ENCODE peak calls at places on chromosomes 1 and 21, in six cellular contexts. Y, Q, S, H, E and B are unnamed samples.

GRCh38 chr1:181936768-181937581 is 124.5 kb downstream of the ZNF648 start:
- DNase-seq in H (peak), Y (peak), Q (peak), E (no peak), S (peak), B (peak)

GRCh38 chr1:53654216-53655210 is 84.5 kb downstream of the GLIS1 start:
- DNase-seq in E (peak), S (no peak), Q (no peak), Y (no peak), H (peak), B (no peak)

GRCh38 chr1:17539526-17540254 is at the start of gene ARHGEF10L:
- DNase-seq in H (no peak), Y (no peak), E (no peak), Q (peak), S (no peak), B (peak)

GRCh38 chr1:218394989-218395388 is 49.9 kb downstream of the TGFB2 start:
- DNase-seq in Y (no peak), E (no peak), Q (no peak), H (no peak), S (no peak), B (no peak)

GRCh38 chr1:111476214-111476613 is 2.4 kb downstream of the C1orf162 start:
- DNase-seq in S (no peak), H (no peak), E (no peak), Y (no peak), Q (no peak), B (no peak)

GRCh38 chr1:196678510-196678884 is 26.7 kb downstream of the CFH start:
- DNase-seq in E (peak), Y (no peak), H (peak), S (peak), Q (no peak), B (no peak)

GRCh38 chr1:116487583-116487982 is 83.2 kb downstream of the CD58 start:
- DNase-seq in S (no peak), E (no peak), H (no peak), Y (no peak), Q (no peak), B (no peak)

GRCh38 chr21:45064618-45065399 is 9.6 kb upstream of the ADARB1 start:
- DNase-seq in S (no peak), Y (no peak), H (no peak), E (no peak), Q (no peak), B (no peak)

GRCh38 chr1:85617582-85618237 is 37.1 kb downstream of the CCN1 start:
- DNase-seq in E (peak), Y (no peak), S (no peak), H (peak), Q (no peak), B (no peak)

GRCh38 chr1:224495861-224496260 is 61.3 kb upstream of the WDR26 start:
- DNase-seq in Y (no peak), H (no peak), Q (no peak), E (no peak), S (no peak), B (no peak)

GRCh38 chr1:217059401-217059800 is 336.2 kb upstream of the ESRRG start:
- DNase-seq in E (no peak), H (no peak), Q (no peak), Y (no peak), S (no peak), B (no peak)

GRCh38 chr1:40782371-40782956 is 1.1 kb upstream of the KCNQ4 start:
- DNase-seq in S (no peak), Y (no peak), Q (peak), H (no peak), E (no peak), B (no peak)

GRCh38 chr1:118927421-118927820 is 60.7 kb downstream of the TBX15 start:
- DNase-seq in E (no peak), Q (no peak), S (peak), H (no peak), Y (no peak), B (no peak)
- TF ChIP-seq CTCF in E (no peak), Q (no peak), S (no peak), H (no peak), Y (no peak), B (no peak)

DNA sequence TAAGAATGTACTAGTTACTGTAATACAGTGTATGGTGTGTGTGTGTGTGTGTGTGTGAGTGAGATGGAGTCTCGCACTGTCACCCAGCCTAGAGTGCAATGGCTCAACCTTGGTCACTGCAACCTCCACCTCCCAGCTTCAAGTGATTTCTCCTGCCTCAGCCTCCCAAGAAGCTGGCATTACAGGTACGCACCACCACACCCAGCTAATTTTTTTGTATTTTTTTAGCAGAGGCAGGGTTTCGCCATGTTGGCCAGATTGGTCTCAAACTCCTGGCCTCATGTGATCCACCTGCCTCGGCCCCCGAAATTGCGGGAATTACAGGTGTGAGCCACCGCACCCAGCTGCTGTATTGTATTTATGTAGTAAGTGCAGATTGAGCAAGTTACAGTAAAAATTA is 2.9 kb upstream of the LRRC40 start:
- DNase-seq in H (no peak), S (no peak), Y (no peak), Q (no peak), E (no peak), B (no peak)
- H3K4me3 ChIP-seq in H (no peak), S (no peak), Y (no peak), Q (no peak), E (no peak), B (no peak)

GRCh38 chr1:240970253-240970652 is 358.3 kb upstream of the GREM2 start:
- DNase-seq in H (no peak), E (no peak), Q (no peak), Y (no peak), S (no peak), B (no peak)

GRCh38 chr1:240968864-240969263 is 356.9 kb upstream of the GREM2 start:
- DNase-seq in E (no peak), Y (no peak), S (no peak), Q (no peak), H (no peak), B (no peak)

GRCh38 chr1:240965581-240966091 is 353.7 kb upstream of the GREM2 start:
- DNase-seq in Q (no peak), E (no peak), Y (no peak), S (peak), H (no peak), B (no peak)

GRCh38 chr1:240962086-240962485 is 350.1 kb upstream of the GREM2 start:
- DNase-seq in H (no peak), Q (no peak), S (no peak), Y (no peak), E (no peak), B (no peak)

DNA sequence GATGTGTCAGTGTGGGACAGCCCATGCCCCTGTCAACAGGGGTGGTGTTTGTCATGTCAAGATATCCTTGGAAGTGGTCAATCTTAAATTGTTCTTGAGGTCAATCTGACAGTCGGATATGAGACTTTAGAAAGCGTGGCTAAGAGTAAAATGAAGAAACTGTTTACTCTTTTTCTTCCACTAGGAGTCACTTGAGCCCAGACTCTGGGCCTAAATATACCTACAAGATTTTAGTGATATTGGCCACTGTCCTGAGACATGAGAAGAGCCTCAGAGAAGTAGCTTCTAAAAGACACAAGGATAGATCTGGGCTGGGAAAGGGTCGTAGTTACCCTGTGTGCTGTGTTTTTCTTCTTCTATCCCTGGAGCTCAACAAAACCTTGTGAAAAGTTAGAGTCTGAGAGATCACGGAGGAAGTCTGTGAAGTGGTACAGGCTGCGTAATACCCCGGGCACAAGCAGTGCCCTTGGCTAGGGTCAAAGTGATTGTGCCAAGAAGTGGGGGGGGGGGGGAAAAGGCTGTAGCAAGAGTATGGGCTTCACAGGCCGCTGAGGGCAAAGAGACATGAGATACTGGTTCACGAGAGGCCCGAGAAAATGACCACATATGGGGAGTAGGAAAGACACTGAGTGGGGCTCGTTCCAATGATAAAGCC is 355.2 kb upstream of the GREM2 start:
- DNase-seq in H (peak), E (no peak), Q (no peak), S (peak), Y (no peak), B (no peak)
- TF ChIP-seq CTCF in H (peak), E (no peak), Q (no peak), S (peak), Y (no peak), B (no peak)

DNA sequence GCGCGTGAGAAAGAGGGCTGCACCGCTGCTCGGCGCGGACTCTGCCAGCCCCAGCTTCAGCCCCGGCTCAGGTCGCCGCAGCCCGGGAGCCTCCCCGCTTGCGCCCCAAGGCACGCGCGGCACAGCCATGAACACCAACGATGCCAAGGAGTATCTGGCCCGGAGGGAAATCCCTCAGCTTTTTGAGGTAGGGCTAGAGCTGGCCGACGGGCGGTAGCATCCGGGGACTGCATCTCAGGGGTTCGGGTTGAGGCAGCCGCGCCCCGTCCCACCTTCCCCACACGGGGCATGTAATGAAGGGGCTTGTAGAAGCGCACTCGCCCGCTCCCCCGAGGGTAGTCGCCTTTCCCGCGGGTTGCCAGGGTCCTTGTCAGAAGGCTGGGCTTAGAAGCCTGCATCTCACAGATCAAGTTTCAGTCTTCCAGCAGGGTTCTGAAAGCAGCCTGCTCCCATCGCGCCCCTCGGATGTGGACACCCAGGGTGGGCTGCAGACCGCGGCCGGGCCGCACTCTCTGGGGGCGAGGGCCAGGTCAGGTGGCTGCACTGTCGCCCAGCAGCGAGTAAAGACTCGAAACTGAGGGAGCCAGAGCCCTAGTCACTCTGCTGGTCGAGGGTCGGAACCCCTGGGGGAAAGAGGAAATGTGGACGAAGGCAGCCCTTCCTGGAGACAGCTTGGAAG is 507 bp downstream of the AK5 start:
- DNase-seq in S (peak), E (peak), Q (no peak), H (peak), Y (no peak), B (no peak)
- H3K4me3 ChIP-seq in S (peak), E (peak), Q (peak), H (peak), Y (peak), B (peak)